ENCODE peak calls at places on chromosomes 4 and X, in four cellular contexts. I is RWPE2, M is heart right ventricle, S is fibroblast of lung. Y is an unnamed sample. For H3K4me1, the result is how much of the 10 kb centered on the place peaks cover.

GRCh38 chr4:1792832-1793495 is at the start of gene FGFR3:
- DNase-seq in S (no peak), I (no peak), M (peak), Y (peak)

GRCh38 chr4:78551420-78552351 is at the start of gene ANXA3:
- DNase-seq in I (peak), M (peak), S (no peak), Y (peak)

GRCh38 chr4:56823933-56824600 is 2.6 kb upstream of the SPINK2 start:
- DNase-seq in S (no peak), M (no peak), I (no peak), Y (no peak)

GRCh38 chrX:135892781-135893180 is 463 bp downstream of the CT45A10 start:
- DNase-seq in S (no peak), M (no peak), I (no peak), Y (no peak)

GRCh38 chrX:47643926-47644325 is 6.4 kb downstream of the ELK1 start:
- DNase-seq in S (peak), M (no peak), I (no peak), Y (no peak)

GRCh38 chr4:47533689-47534347 is 48.7 kb downstream of the ATP10D start:
- DNase-seq in S (no peak), I (no peak), M (no peak), Y (no peak)

GRCh38 chr4:16225139-16225538 is 1.1 kb downstream of the TAPT1 start:
- DNase-seq in I (no peak), M (no peak), S (peak), Y (no peak)

GRCh38 chr4:119728692-119729593 is 100.3 kb upstream of the PDE5A start:
- DNase-seq in I (no peak), S (peak), M (no peak), Y (no peak)

GRCh38 chrX:39011454-39012204 is 210.4 kb downstream of the MID1IP1 start:
- DNase-seq in I (no peak), M (peak), S (peak), Y (peak)

GRCh38 chr4:76692761-76693160 is 205.2 kb downstream of the SOWAHB start:
- DNase-seq in S (no peak), I (no peak), M (no peak), Y (no peak)
- H3K4me1 ChIP-seq in S (under half), I (under half), M (under half), Y (under half)

GRCh38 chrX:19389217-19389616 is 45.5 kb downstream of the PDHA1 start:
- DNase-seq in S (no peak), I (no peak), M (no peak), Y (no peak)

GRCh38 chrX:19388741-19389140 is 45.0 kb downstream of the PDHA1 start:
- DNase-seq in S (no peak), M (no peak), I (no peak), Y (no peak)

GRCh38 chrX:19386679-19387078 is 43.0 kb downstream of the PDHA1 start:
- DNase-seq in M (no peak), I (no peak), S (no peak), Y (no peak)

GRCh38 chrX:19392078-19392477 is 48.4 kb downstream of the PDHA1 start:
- DNase-seq in S (no peak), I (no peak), M (no peak), Y (no peak)

GRCh38 chrX:19388064-19388679 is 44.4 kb downstream of the PDHA1 start:
- DNase-seq in M (no peak), I (no peak), S (no peak), Y (no peak)
- H3K4me3 ChIP-seq in M (no peak), I (no peak), S (no peak), Y (no peak)

GRCh38 chrX:147079974-147080373 is 265.4 kb upstream of the CXorf51A start:
- DNase-seq in I (no peak), S (no peak), M (no peak), Y (no peak)
- H3K4me1 ChIP-seq in I (under half), S (under half), M (under half), Y (under half)

DNA sequence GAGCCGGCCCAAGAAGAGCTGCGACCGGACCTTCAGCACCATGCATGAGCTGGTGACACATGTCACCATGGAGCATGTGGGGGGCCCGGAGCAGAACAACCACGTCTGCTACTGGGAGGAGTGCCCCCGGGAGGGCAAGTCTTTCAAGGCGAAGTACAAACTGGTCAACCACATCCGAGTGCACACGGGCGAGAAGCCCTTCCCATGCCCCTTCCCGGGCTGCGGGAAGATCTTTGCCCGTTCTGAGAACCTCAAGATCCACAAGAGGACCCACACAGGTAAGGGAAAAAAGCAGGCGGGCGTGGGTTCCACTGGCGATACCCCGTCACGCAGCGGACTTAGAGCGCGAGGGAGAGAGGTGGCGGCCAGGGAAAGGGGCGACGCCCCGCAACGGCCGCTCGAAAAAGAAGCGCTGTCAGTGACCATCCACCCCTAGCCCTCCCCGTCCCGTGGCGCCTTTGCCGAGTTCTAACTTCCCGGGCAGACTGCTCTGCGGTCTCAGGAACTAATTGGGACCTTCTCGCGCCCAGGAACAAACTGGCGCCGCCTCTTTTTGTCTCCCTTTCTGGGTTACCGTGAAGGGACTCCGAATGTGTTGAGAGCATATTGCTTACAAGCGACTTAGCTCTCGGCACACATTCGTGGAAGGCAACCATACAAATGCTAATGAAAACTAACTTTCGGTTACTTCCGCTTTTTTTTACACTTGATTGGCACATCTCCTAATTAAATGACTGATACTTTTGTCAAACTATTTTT is 1.7 kb downstream of the ZIC3 start:
- DNase-seq in I (no peak), M (no peak), S (no peak), Y (no peak)
- H3K4me3 ChIP-seq in I (no peak), M (peak), S (no peak), Y (no peak)

DNA sequence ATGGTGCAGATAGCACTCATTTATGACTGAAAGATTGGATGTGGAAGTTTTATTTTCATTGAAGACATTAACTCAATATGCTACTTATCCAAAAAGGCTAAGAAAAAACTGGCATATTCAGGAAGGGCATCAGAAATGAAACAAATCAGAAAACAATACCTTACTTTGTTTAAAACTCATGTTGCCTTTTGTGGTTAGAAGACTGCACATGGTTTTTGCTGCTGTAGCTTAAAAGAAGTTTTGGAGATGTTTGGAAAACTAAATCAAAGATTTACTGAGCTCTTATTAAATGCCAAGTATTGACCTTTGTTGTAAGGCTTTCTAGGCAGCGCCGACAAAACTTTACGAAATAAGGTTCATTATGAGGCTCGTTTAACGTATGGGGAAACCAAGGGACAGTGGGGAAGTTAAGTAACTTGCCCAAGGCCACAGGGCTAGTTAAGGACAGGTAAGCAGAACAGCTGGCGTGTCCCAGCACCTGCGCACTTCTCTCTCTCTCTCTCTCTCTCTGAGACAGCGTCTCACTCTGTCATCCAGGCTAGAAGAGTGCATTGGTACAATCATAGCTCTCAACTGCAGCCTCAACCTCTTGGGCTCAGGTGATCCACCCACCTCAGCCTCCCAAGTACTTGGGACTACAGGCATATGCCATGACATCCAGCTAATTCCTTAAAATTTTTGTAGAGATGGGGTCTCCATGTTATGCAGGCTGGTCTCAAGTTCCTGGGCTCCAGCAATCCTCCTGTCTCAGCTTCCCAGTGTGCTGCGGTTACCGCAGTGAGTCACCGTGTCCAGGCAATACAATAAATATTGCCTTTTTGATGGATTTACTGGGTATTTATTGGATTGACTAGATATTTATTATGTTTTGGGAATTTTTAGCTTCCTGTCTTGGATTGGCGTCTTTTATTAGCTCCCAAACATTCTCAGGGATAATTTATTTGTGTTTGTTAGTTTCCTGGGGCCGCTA is 16.1 kb downstream of the LRP2BP start:
- DNase-seq in S (no peak), I (no peak), M (no peak), Y (no peak)
- H3K4me1 ChIP-seq in S (under half), I (under half), M (under half), Y (under half)

GRCh38 chrX:21946925-21947641 is 6.6 kb downstream of the SMS start:
- DNase-seq in M (no peak), S (no peak), I (no peak), Y (no peak)

GRCh38 chrX:21947671-21948070 is 7.2 kb downstream of the SMS start:
- DNase-seq in I (no peak), M (no peak), S (no peak), Y (no peak)

GRCh38 chrX:21944136-21944615 is 3.7 kb downstream of the SMS start:
- DNase-seq in M (no peak), I (no peak), S (no peak), Y (no peak)

GRCh38 chrX:21940356-21940829 is at the start of gene SMS:
- DNase-seq in I (peak), M (peak), S (peak), Y (peak)

DNA sequence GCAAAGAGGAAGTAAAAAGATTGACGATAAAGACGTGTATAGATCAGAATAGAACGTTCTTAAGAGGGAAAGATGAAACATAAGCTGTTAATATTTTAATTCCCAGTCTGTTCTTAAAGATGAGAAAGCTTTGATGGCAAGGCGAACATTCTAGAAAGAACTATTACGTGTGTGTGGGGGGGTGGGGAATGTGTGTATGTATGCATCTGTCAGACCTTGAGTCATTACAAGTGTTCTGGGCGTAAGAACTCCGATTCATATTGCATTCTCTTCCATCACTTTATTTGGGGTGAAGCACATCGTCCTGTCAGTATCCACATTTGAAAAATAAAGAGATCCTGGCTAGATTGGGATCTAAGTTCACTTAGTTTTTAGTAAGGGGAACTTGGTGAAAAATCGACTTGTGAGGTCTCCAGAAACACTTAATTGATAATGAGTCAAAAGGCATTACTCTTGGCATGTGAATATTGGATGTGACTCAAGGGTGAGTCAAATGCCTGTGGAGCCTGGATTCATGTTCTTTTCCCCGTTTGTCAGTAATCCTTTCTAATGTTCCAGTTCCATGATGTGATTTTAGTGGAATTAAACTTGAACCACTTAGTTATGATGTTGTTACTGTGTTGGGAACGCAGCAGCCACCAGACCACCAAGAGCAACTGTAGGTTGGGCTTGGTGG is 3.1 kb downstream of the SMS start:
- DNase-seq in I (no peak), M (no peak), S (peak), Y (no peak)
- H3K4me3 ChIP-seq in I (no peak), M (no peak), S (peak), Y (no peak)

Y was measured in colonic mucosa.